ENCODE peak calls at places on chromosomes 3 and 15, in ten cellular contexts. One of them, this sample, is unnamed.

GRCh38 chr3:185999221-185999620 is 61.4 kb upstream of the TRA2B start:
- DNase-seq in mucosa of descending colon: no peak
- DNase-seq in fibroblast of lung: no peak
- DNase-seq in endothelial cell: no peak
- DNase-seq in glutamatergic neuron: no peak
- DNase-seq in CD8-positive, alpha-beta T cell: no peak
- DNase-seq in cardiac fibroblast: no peak
- DNase-seq in PC-3: no peak
- DNase-seq in mesothelial cell of epicardium: no peak
- DNase-seq in astrocyte of the spinal cord: no peak
- DNase-seq in this sample: no peak

GRCh38 chr15:74552761-74553441 is 11.9 kb downstream of the ARID3B start:
- DNase-seq in mucosa of descending colon: no peak
- DNase-seq in fibroblast of lung: no peak
- DNase-seq in endothelial cell: no peak
- DNase-seq in glutamatergic neuron: no peak
- DNase-seq in CD8-positive, alpha-beta T cell: no peak
- DNase-seq in cardiac fibroblast: no peak
- DNase-seq in PC-3: no peak
- DNase-seq in mesothelial cell of epicardium: no peak
- DNase-seq in astrocyte of the spinal cord: no peak
- DNase-seq in this sample: no peak

GRCh38 chr3:45974686-45975085 is 20.9 kb downstream of the FYCO1 start:
- DNase-seq in mucosa of descending colon: no peak
- DNase-seq in fibroblast of lung: no peak
- DNase-seq in endothelial cell: no peak
- DNase-seq in glutamatergic neuron: no peak
- DNase-seq in CD8-positive, alpha-beta T cell: no peak
- DNase-seq in cardiac fibroblast: no peak
- DNase-seq in PC-3: no peak
- DNase-seq in mesothelial cell of epicardium: no peak
- DNase-seq in astrocyte of the spinal cord: no peak
- DNase-seq in this sample: no peak

GRCh38 chr15:39300451-39301153 is 280.3 kb upstream of the THBS1 start:
- DNase-seq in mucosa of descending colon: no peak
- DNase-seq in fibroblast of lung: peak
- DNase-seq in endothelial cell: no peak
- DNase-seq in glutamatergic neuron: no peak
- DNase-seq in CD8-positive, alpha-beta T cell: no peak
- DNase-seq in cardiac fibroblast: peak
- DNase-seq in PC-3: peak
- DNase-seq in mesothelial cell of epicardium: no peak
- DNase-seq in astrocyte of the spinal cord: peak
- DNase-seq in this sample: no peak

GRCh38 chr3:127750226-127751031 is 71.9 kb downstream of the MGLL start:
- DNase-seq in mucosa of descending colon: no peak
- DNase-seq in fibroblast of lung: peak
- DNase-seq in endothelial cell: no peak
- DNase-seq in glutamatergic neuron: peak
- DNase-seq in CD8-positive, alpha-beta T cell: no peak
- DNase-seq in cardiac fibroblast: peak
- DNase-seq in PC-3: peak
- DNase-seq in mesothelial cell of epicardium: no peak
- DNase-seq in astrocyte of the spinal cord: peak
- DNase-seq in this sample: no peak

GRCh38 chr15:85541744-85542143 is 161.3 kb downstream of the AKAP13 start:
- DNase-seq in mucosa of descending colon: no peak
- DNase-seq in fibroblast of lung: no peak
- DNase-seq in endothelial cell: no peak
- DNase-seq in glutamatergic neuron: no peak
- DNase-seq in CD8-positive, alpha-beta T cell: no peak
- DNase-seq in cardiac fibroblast: no peak
- DNase-seq in PC-3: peak
- DNase-seq in mesothelial cell of epicardium: no peak
- DNase-seq in astrocyte of the spinal cord: no peak
- DNase-seq in this sample: no peak

GRCh38 chr3:48926425-48927392 is 8.1 kb downstream of the ARIH2 start:
- DNase-seq in mucosa of descending colon: no peak
- DNase-seq in fibroblast of lung: no peak
- DNase-seq in endothelial cell: no peak
- DNase-seq in glutamatergic neuron: no peak
- DNase-seq in CD8-positive, alpha-beta T cell: no peak
- DNase-seq in cardiac fibroblast: no peak
- DNase-seq in PC-3: peak
- DNase-seq in mesothelial cell of epicardium: no peak
- DNase-seq in astrocyte of the spinal cord: no peak
- DNase-seq in this sample: no peak

GRCh38 chr3:141646760-141647561 is 91.1 kb upstream of the RNF7 start:
- DNase-seq in mucosa of descending colon: no peak
- DNase-seq in fibroblast of lung: peak
- DNase-seq in endothelial cell: peak
- DNase-seq in glutamatergic neuron: no peak
- DNase-seq in CD8-positive, alpha-beta T cell: no peak
- DNase-seq in cardiac fibroblast: peak
- DNase-seq in PC-3: peak
- DNase-seq in mesothelial cell of epicardium: no peak
- DNase-seq in astrocyte of the spinal cord: peak
- DNase-seq in this sample: no peak

GRCh38 chr3:184737641-184738518 is 26.0 kb upstream of the MAGEF1 start:
- DNase-seq in mucosa of descending colon: no peak
- DNase-seq in fibroblast of lung: peak
- DNase-seq in endothelial cell: no peak
- DNase-seq in glutamatergic neuron: no peak
- DNase-seq in CD8-positive, alpha-beta T cell: no peak
- DNase-seq in cardiac fibroblast: peak
- DNase-seq in PC-3: peak
- DNase-seq in mesothelial cell of epicardium: no peak
- DNase-seq in astrocyte of the spinal cord: peak
- DNase-seq in this sample: peak

GRCh38 chr15:27095809-27096580 is 125.0 kb downstream of the GABRG3 start:
- DNase-seq in mucosa of descending colon: no peak
- DNase-seq in fibroblast of lung: peak
- DNase-seq in endothelial cell: no peak
- DNase-seq in glutamatergic neuron: no peak
- DNase-seq in CD8-positive, alpha-beta T cell: no peak
- DNase-seq in cardiac fibroblast: no peak
- DNase-seq in PC-3: peak
- DNase-seq in mesothelial cell of epicardium: no peak
- DNase-seq in astrocyte of the spinal cord: no peak
- DNase-seq in this sample: no peak

GRCh38 chr3:127183931-127184869 is 8.7 kb upstream of the PRR23E start:
- DNase-seq in mucosa of descending colon: no peak
- DNase-seq in fibroblast of lung: no peak
- DNase-seq in endothelial cell: no peak
- DNase-seq in glutamatergic neuron: no peak
- DNase-seq in CD8-positive, alpha-beta T cell: no peak
- DNase-seq in cardiac fibroblast: no peak
- DNase-seq in PC-3: no peak
- DNase-seq in mesothelial cell of epicardium: no peak
- DNase-seq in astrocyte of the spinal cord: no peak
- DNase-seq in this sample: no peak

GRCh38 chr3:9697892-9698291 is 5.7 kb upstream of the CPNE9 start:
- DNase-seq in mucosa of descending colon: no peak
- DNase-seq in fibroblast of lung: no peak
- DNase-seq in endothelial cell: no peak
- DNase-seq in glutamatergic neuron: no peak
- DNase-seq in CD8-positive, alpha-beta T cell: no peak
- DNase-seq in cardiac fibroblast: no peak
- DNase-seq in PC-3: no peak
- DNase-seq in mesothelial cell of epicardium: no peak
- DNase-seq in astrocyte of the spinal cord: no peak
- DNase-seq in this sample: no peak

GRCh38 chr3:114216186-114216970 is 21.0 kb downstream of the ZNF80 start:
- DNase-seq in mucosa of descending colon: no peak
- DNase-seq in fibroblast of lung: peak
- DNase-seq in endothelial cell: no peak
- DNase-seq in glutamatergic neuron: no peak
- DNase-seq in CD8-positive, alpha-beta T cell: no peak
- DNase-seq in cardiac fibroblast: peak
- DNase-seq in PC-3: no peak
- DNase-seq in mesothelial cell of epicardium: no peak
- DNase-seq in astrocyte of the spinal cord: peak
- DNase-seq in this sample: no peak

GRCh38 chr15:98698792-98699191 is 50.5 kb downstream of the IGF1R start:
- DNase-seq in mucosa of descending colon: no peak
- DNase-seq in fibroblast of lung: no peak
- DNase-seq in endothelial cell: no peak
- DNase-seq in glutamatergic neuron: no peak
- DNase-seq in CD8-positive, alpha-beta T cell: no peak
- DNase-seq in cardiac fibroblast: no peak
- DNase-seq in PC-3: no peak
- DNase-seq in mesothelial cell of epicardium: no peak
- DNase-seq in astrocyte of the spinal cord: no peak
- DNase-seq in this sample: no peak
- TF ChIP-seq CTCF in mucosa of descending colon: no peak
- TF ChIP-seq CTCF in fibroblast of lung: no peak
- TF ChIP-seq CTCF in endothelial cell: no peak
- TF ChIP-seq CTCF in glutamatergic neuron: no peak
- TF ChIP-seq CTCF in CD8-positive, alpha-beta T cell: no peak
- TF ChIP-seq CTCF in cardiac fibroblast: no peak
- TF ChIP-seq CTCF in PC-3: no peak
- TF ChIP-seq CTCF in mesothelial cell of epicardium: no peak
- TF ChIP-seq CTCF in astrocyte of the spinal cord: no peak
- TF ChIP-seq CTCF in this sample: no peak

GRCh38 chr3:195075941-195076875 is 194.8 kb downstream of the XXYLT1 start:
- DNase-seq in mucosa of descending colon: peak
- DNase-seq in fibroblast of lung: no peak
- DNase-seq in endothelial cell: no peak
- DNase-seq in glutamatergic neuron: peak
- DNase-seq in CD8-positive, alpha-beta T cell: no peak
- DNase-seq in cardiac fibroblast: no peak
- DNase-seq in PC-3: no peak
- DNase-seq in mesothelial cell of epicardium: no peak
- DNase-seq in astrocyte of the spinal cord: no peak
- DNase-seq in this sample: no peak

GRCh38 chr3:195078891-195079440 is 192.0 kb downstream of the XXYLT1 start:
- DNase-seq in mucosa of descending colon: no peak
- DNase-seq in fibroblast of lung: no peak
- DNase-seq in endothelial cell: no peak
- DNase-seq in glutamatergic neuron: peak
- DNase-seq in CD8-positive, alpha-beta T cell: no peak
- DNase-seq in cardiac fibroblast: no peak
- DNase-seq in PC-3: no peak
- DNase-seq in mesothelial cell of epicardium: no peak
- DNase-seq in astrocyte of the spinal cord: no peak
- DNase-seq in this sample: no peak

GRCh38 chr3:195077611-195078540 is 193.1 kb downstream of the XXYLT1 start:
- DNase-seq in mucosa of descending colon: no peak
- DNase-seq in fibroblast of lung: no peak
- DNase-seq in endothelial cell: no peak
- DNase-seq in glutamatergic neuron: peak
- DNase-seq in CD8-positive, alpha-beta T cell: no peak
- DNase-seq in cardiac fibroblast: no peak
- DNase-seq in PC-3: no peak
- DNase-seq in mesothelial cell of epicardium: no peak
- DNase-seq in astrocyte of the spinal cord: no peak
- DNase-seq in this sample: no peak

GRCh38 chr3:195075199-195075940 is 195.6 kb downstream of the XXYLT1 start:
- DNase-seq in mucosa of descending colon: no peak
- DNase-seq in fibroblast of lung: peak
- DNase-seq in endothelial cell: no peak
- DNase-seq in glutamatergic neuron: no peak
- DNase-seq in CD8-positive, alpha-beta T cell: no peak
- DNase-seq in cardiac fibroblast: no peak
- DNase-seq in PC-3: no peak
- DNase-seq in mesothelial cell of epicardium: peak
- DNase-seq in astrocyte of the spinal cord: peak
- DNase-seq in this sample: no peak

DNA sequence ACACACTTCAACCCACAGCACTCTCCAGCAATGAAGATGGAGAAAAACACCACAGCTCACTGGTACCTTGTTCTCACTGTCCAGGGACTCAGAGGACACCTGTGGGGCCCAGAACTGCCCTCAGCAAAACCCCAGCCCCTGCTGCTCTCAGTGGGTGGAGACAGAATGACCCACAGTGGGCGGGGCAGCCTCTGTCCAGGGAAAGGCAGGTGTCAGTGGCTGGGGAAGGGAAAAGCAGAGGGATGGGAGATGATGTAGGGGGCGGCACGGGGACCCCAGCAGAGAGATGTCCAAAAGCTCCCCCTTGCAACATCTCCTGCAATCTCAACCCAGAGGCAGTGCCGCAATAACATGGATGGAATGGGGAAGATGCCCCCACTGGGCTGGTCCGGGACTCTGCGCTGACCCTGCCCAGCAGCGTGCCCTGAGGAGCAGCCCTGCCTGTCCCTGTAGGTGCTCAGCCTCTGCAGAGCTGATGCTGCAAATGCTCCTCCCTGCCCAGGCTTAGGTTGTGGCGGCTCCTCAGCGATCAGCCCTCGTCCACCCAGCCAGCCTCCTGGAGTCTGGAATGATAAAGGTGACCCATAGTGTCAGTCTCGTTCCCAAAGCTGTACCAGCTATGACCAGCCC is 193.9 kb downstream of the XXYLT1 start:
- DNase-seq in mucosa of descending colon: no peak
- DNase-seq in fibroblast of lung: no peak
- DNase-seq in endothelial cell: no peak
- DNase-seq in glutamatergic neuron: no peak
- DNase-seq in CD8-positive, alpha-beta T cell: no peak
- DNase-seq in cardiac fibroblast: no peak
- DNase-seq in PC-3: no peak
- DNase-seq in mesothelial cell of epicardium: no peak
- DNase-seq in astrocyte of the spinal cord: no peak
- DNase-seq in this sample: no peak
- TF ChIP-seq CTCF in mucosa of descending colon: no peak
- TF ChIP-seq CTCF in fibroblast of lung: no peak
- TF ChIP-seq CTCF in endothelial cell: no peak
- TF ChIP-seq CTCF in glutamatergic neuron: no peak
- TF ChIP-seq CTCF in CD8-positive, alpha-beta T cell: no peak
- TF ChIP-seq CTCF in cardiac fibroblast: no peak
- TF ChIP-seq CTCF in PC-3: no peak
- TF ChIP-seq CTCF in mesothelial cell of epicardium: no peak
- TF ChIP-seq CTCF in astrocyte of the spinal cord: no peak
- TF ChIP-seq CTCF in this sample: no peak

GRCh38 chr3:52931889-52932288 is 34.5 kb upstream of the STIMATE start:
- DNase-seq in mucosa of descending colon: no peak
- DNase-seq in fibroblast of lung: no peak
- DNase-seq in endothelial cell: no peak
- DNase-seq in glutamatergic neuron: no peak
- DNase-seq in CD8-positive, alpha-beta T cell: no peak
- DNase-seq in cardiac fibroblast: no peak
- DNase-seq in PC-3: peak
- DNase-seq in mesothelial cell of epicardium: no peak
- DNase-seq in astrocyte of the spinal cord: no peak
- DNase-seq in this sample: no peak
- TF ChIP-seq CTCF in mucosa of descending colon: no peak
- TF ChIP-seq CTCF in fibroblast of lung: no peak
- TF ChIP-seq CTCF in endothelial cell: no peak
- TF ChIP-seq CTCF in glutamatergic neuron: peak
- TF ChIP-seq CTCF in CD8-positive, alpha-beta T cell: no peak
- TF ChIP-seq CTCF in cardiac fibroblast: peak
- TF ChIP-seq CTCF in PC-3: peak
- TF ChIP-seq CTCF in mesothelial cell of epicardium: peak
- TF ChIP-seq CTCF in astrocyte of the spinal cord: no peak
- TF ChIP-seq CTCF in this sample: no peak

DNA sequence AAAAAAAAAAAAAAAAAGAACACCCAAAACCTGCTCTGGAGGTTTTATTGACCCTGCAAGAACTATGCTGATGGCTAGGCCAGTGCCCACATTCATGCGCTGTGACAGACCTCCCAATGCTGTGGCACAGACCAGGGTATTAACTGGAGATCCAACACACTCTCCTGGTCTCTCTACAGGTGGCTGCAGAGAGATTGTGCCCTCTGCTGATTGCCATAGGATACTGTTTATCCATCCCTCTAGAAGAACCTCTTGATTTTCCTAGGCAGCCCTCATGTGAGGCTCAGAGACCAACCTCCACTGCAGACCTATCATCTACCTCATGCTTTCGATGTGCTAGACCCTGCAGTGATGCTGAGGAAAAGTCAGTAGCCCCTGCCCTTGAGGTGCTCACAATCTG is 125.5 kb upstream of the TRIM42 start:
- DNase-seq in mucosa of descending colon: no peak
- DNase-seq in fibroblast of lung: no peak
- DNase-seq in endothelial cell: no peak
- DNase-seq in glutamatergic neuron: no peak
- DNase-seq in CD8-positive, alpha-beta T cell: no peak
- DNase-seq in cardiac fibroblast: no peak
- DNase-seq in PC-3: no peak
- DNase-seq in mesothelial cell of epicardium: no peak
- DNase-seq in astrocyte of the spinal cord: no peak
- DNase-seq in this sample: no peak
- TF ChIP-seq CTCF in mucosa of descending colon: no peak
- TF ChIP-seq CTCF in fibroblast of lung: no peak
- TF ChIP-seq CTCF in endothelial cell: no peak
- TF ChIP-seq CTCF in glutamatergic neuron: no peak
- TF ChIP-seq CTCF in CD8-positive, alpha-beta T cell: no peak
- TF ChIP-seq CTCF in cardiac fibroblast: no peak
- TF ChIP-seq CTCF in PC-3: peak
- TF ChIP-seq CTCF in mesothelial cell of epicardium: no peak
- TF ChIP-seq CTCF in astrocyte of the spinal cord: no peak
- TF ChIP-seq CTCF in this sample: no peak